ENCODE peak calls at places on chromosomes 5 and 9, in six cellular contexts. Z, T, L, K, E and W are unnamed samples. For H3K27me3, the result is how much of the 10 kb centered on the place peaks cover.

GRCh38 chr5:160516696-160517530 is 95.3 kb downstream of the PTTG1 start:
- DNase-seq in L (peak), K (no peak), T (no peak), Z (no peak), E (no peak), W (no peak)

GRCh38 chr5:672329-673139 is 20.6 kb downstream of the TPPP start:
- DNase-seq in E (peak), T (no peak), K (peak), Z (peak), L (peak), W (peak)

GRCh38 chr5:122077451-122078115 is 476 bp downstream of the LOX start:
- DNase-seq in Z (peak), E (peak), T (no peak), L (peak), K (no peak), W (peak)

GRCh38 chr5:136193396-136193935 is 504 bp upstream of the SMIM32 start:
- DNase-seq in E (no peak), T (no peak), L (no peak), Z (no peak), K (no peak), W (no peak)

GRCh38 chr9:36847781-36848673 is 186.0 kb downstream of the PAX5 start:
- DNase-seq in E (no peak), Z (no peak), K (no peak), T (no peak), L (peak), W (no peak)

GRCh38 chr9:28810375-28811075 is 1237.2 kb upstream of the C9orf72 start:
- DNase-seq in L (no peak), K (no peak), Z (no peak), T (no peak), E (no peak), W (no peak)

GRCh38 chr9:96395964-96396363 is 12.5 kb upstream of the SLC35D2 start:
- DNase-seq in E (no peak), K (no peak), T (no peak), L (peak), Z (no peak), W (no peak)

GRCh38 chr9:107711528-107711927 is 222.0 kb upstream of the KLF4 start:
- DNase-seq in K (no peak), T (no peak), Z (peak), E (peak), L (no peak), W (no peak)

GRCh38 chr5:38551020-38552017 is 5.1 kb downstream of the LIFR start:
- DNase-seq in L (peak), Z (no peak), E (peak), K (no peak), T (no peak), W (no peak)

GRCh38 chr5:112795342-112795741 is 57.7 kb downstream of the APC start:
- DNase-seq in E (no peak), L (no peak), Z (no peak), K (no peak), T (no peak), W (no peak)

GRCh38 chr5:116574682-116575634 is at the start of gene SEMA6A:
- DNase-seq in K (no peak), E (peak), Z (peak), L (peak), T (peak), W (peak)

GRCh38 chr5:150645070-150645700 is 4.7 kb downstream of the SYNPO start:
- DNase-seq in L (peak), T (no peak), E (peak), Z (peak), K (no peak), W (no peak)

GRCh38 chr5:142426129-142426641 is 101.4 kb upstream of the SPRY4 start:
- DNase-seq in E (peak), Z (no peak), T (no peak), K (peak), L (no peak), W (no peak)

GRCh38 chr9:127417130-127418036 is 6.8 kb upstream of the ZNF79 start:
- DNase-seq in L (no peak), Z (no peak), E (no peak), K (no peak), T (no peak), W (no peak)

GRCh38 chr5:31383734-31384133 is 148.2 kb downstream of the DROSHA start:
- DNase-seq in E (no peak), L (no peak), Z (no peak), K (no peak), T (no peak), W (no peak)

GRCh38 chr5:133700251-133700650 is 87.9 kb upstream of the FSTL4 start:
- DNase-seq in T (no peak), K (no peak), Z (no peak), L (no peak), E (no peak), W (no peak)

GRCh38 chr5:128015978-128016377 is 67.6 kb upstream of the SLC12A2 start:
- DNase-seq in T (no peak), Z (no peak), K (no peak), L (no peak), E (peak), W (no peak)

GRCh38 chr5:159805021-159805420 is 111.3 kb upstream of the ADRA1B start:
- DNase-seq in L (no peak), Z (no peak), T (no peak), K (no peak), E (no peak), W (no peak)

GRCh38 chr5:41120600-41120999 is 49.5 kb upstream of the MROH2B start:
- DNase-seq in E (no peak), T (no peak), L (no peak), K (no peak), Z (no peak), W (no peak)

GRCh38 chr9:18703086-18703750 is 229.3 kb downstream of the ADAMTSL1 start:
- DNase-seq in Z (no peak), L (no peak), E (peak), K (no peak), T (no peak), W (no peak)

GRCh38 chr9:22817181-22817580 is 370.6 kb downstream of the DMRTA1 start:
- DNase-seq in K (no peak), Z (no peak), T (no peak), E (peak), L (no peak), W (no peak)

GRCh38 chr5:142671801-142672200 is 14.1 kb downstream of the FGF1 start:
- DNase-seq in E (peak), T (no peak), K (no peak), Z (no peak), L (no peak), W (no peak)

GRCh38 chr5:170178814-170179213 is 54.0 kb upstream of the C5orf58 start:
- DNase-seq in L (no peak), E (no peak), T (no peak), K (no peak), Z (no peak), W (no peak)

GRCh38 chr9:120099064-120099463 is 480.9 kb downstream of the CDK5RAP2 start:
- DNase-seq in E (no peak), K (no peak), T (no peak), Z (no peak), L (no peak), W (no peak)

GRCh38 chr5:57452885-57453284 is 29.7 kb downstream of the ACTBL2 start:
- DNase-seq in Z (no peak), K (no peak), E (no peak), T (no peak), L (no peak), W (no peak)
- H3K4me3 ChIP-seq in Z (no peak), K (no peak), E (no peak), T (no peak), L (no peak), W (no peak)

GRCh38 chr5:157193699-157194424 is 13.2 kb downstream of the ITK start:
- DNase-seq in K (peak), E (no peak), L (no peak), T (no peak), Z (no peak), W (no peak)

GRCh38 chr5:157198277-157199058 is 17.8 kb downstream of the ITK start:
- DNase-seq in L (no peak), E (no peak), T (no peak), K (peak), Z (no peak), W (no peak)

GRCh38 chr5:157196045-157196444 is 15.4 kb downstream of the ITK start:
- DNase-seq in Z (no peak), E (no peak), K (peak), L (no peak), T (no peak), W (no peak)

GRCh38 chr5:157197088-157197487 is 16.4 kb downstream of the ITK start:
- DNase-seq in L (no peak), E (no peak), K (peak), Z (no peak), T (no peak), W (no peak)
- H3K27me3 ChIP-seq in L (under half), E (under half), K (under half), Z (under half), T (under half), W (under half)

DNA sequence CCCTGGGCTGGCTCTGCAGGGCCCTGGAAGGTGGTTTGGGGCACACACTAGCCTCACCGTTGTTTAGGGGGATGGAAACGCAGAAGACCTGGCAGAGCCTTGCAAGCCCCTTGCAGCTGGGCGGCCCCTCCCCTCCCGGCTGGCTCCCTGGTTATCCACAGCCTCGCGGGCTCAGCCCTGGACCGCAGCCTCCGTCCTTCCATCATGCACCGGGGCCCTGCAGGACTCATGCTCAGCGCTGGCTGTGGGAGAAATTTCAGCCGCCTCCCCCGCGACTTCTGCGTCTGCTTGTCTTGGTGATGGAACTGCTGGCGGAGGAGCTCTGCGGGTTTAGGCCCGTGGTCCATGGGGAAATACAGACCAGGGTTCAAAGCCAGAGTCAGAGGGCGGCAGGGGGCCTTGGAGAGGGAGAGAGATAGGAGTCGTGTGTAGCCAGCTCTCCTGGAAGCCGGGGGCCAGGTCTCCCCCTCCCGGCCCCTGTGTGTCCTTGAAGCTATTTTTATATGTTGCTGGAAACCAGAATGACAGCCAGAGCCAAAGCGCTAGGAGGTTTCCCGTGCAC is 75.8 kb upstream of the IER5L start:
- DNase-seq in T (no peak), L (peak), Z (peak), K (no peak), E (peak), W (peak)
- H3K27ac ChIP-seq in T (no peak), L (no peak), Z (peak), K (no peak), E (no peak), W (peak)

GRCh38 chr5:132221781-132222648 is 5.6 kb downstream of the P4HA2 start:
- DNase-seq in Z (peak), K (no peak), T (no peak), L (no peak), E (no peak), W (no peak)
- H3K4me3 ChIP-seq in Z (no peak), K (no peak), T (no peak), L (no peak), E (no peak), W (no peak)

GRCh38 chr9:130327781-130328348 is 62.3 kb downstream of the HMCN2 start:
- DNase-seq in E (no peak), Z (no peak), T (no peak), L (no peak), K (no peak), W (no peak)

GRCh38 chr9:130328349-130328801 is 62.8 kb downstream of the HMCN2 start:
- DNase-seq in L (no peak), K (no peak), E (no peak), T (no peak), Z (no peak), W (no peak)

GRCh38 chr9:130323051-130323757 is 57.6 kb downstream of the HMCN2 start:
- DNase-seq in Z (no peak), E (no peak), K (no peak), T (no peak), L (no peak), W (no peak)

GRCh38 chr9:130327070-130327780 is 61.7 kb downstream of the HMCN2 start:
- DNase-seq in K (no peak), E (no peak), L (peak), T (no peak), Z (no peak), W (no peak)

GRCh38 chr9:130325921-130326320 is 60.4 kb downstream of the HMCN2 start:
- DNase-seq in E (no peak), L (no peak), T (no peak), K (no peak), Z (no peak), W (no peak)
- H3K27me3 ChIP-seq in E (half or more), L (under half), T (half or more), K (under half), Z (under half), W (under half)